ENCODE peak calls at places on chromosomes 3 and 15, in nine cellular contexts. X, G, P, B, A, E, N, V and C are unnamed samples.

GRCh38 chr3:155417119-155417517 is 123.6 kb upstream of the STRIT1 start:
- DNase-seq in E (no peak), N (no peak), P (no peak), A (no peak), G (no peak), B (no peak), X (no peak), V (no peak), C (no peak)

GRCh38 chr3:150142936-150143335 is 172.2 kb upstream of the PFN2 start:
- DNase-seq in G (no peak), N (no peak), A (no peak), X (no peak), V (no peak), P (no peak), B (no peak), E (no peak), C (no peak)

GRCh38 chr3:117603097-117603496 is 893.5 kb downstream of the TUSC7 start:
- DNase-seq in V (no peak), N (no peak), X (no peak), G (peak), B (no peak), A (no peak), P (no peak), E (no peak), C (no peak)

GRCh38 chr15:73575636-73576247 is 57.4 kb downstream of the NPTN start:
- DNase-seq in P (no peak), X (peak), E (no peak), B (no peak), N (no peak), A (no peak), V (no peak), G (no peak), C (no peak)

GRCh38 chr3:13073042-13073906 is at the start of gene IQSEC1:
- DNase-seq in E (no peak), G (no peak), V (peak), P (no peak), X (peak), B (peak), N (no peak), A (peak), C (no peak)

GRCh38 chr15:31327674-31328424 is 1.2 kb downstream of the KLF13 start:
- DNase-seq in A (peak), V (peak), B (peak), G (no peak), P (peak), N (peak), X (peak), E (peak), C (peak)

GRCh38 chr3:115100172-115100571 is 46.9 kb downstream of the ZBTB20 start:
- DNase-seq in A (no peak), E (peak), N (no peak), G (peak), V (no peak), X (peak), B (peak), P (peak), C (peak)

GRCh38 chr3:42655980-42656679 is 2.6 kb downstream of the ZBTB47 start:
- DNase-seq in B (no peak), G (no peak), P (no peak), A (no peak), X (peak), E (peak), V (no peak), N (no peak), C (no peak)

GRCh38 chr15:96767703-96768434 is 437.4 kb downstream of the NR2F2 start:
- DNase-seq in G (no peak), P (no peak), E (peak), V (no peak), B (no peak), A (no peak), X (no peak), N (no peak), C (no peak)

GRCh38 chr15:57146394-57147140 is 228.1 kb downstream of the TCF12 start:
- DNase-seq in G (peak), A (no peak), P (peak), X (peak), B (peak), N (no peak), V (no peak), E (peak), C (peak)

GRCh38 chr15:52020253-52021085 is 1.4 kb downstream of the MAPK6 start:
- DNase-seq in V (no peak), N (no peak), P (no peak), A (no peak), X (peak), E (peak), G (no peak), B (peak), C (no peak)

GRCh38 chr3:177371903-177372302 is 174.6 kb upstream of the TBL1XR1 start:
- DNase-seq in A (no peak), X (no peak), E (no peak), P (no peak), G (no peak), V (no peak), B (no peak), N (no peak), C (no peak)

GRCh38 chr3:52650437-52650836 is 35.3 kb downstream of the PBRM1 start:
- DNase-seq in G (no peak), B (no peak), E (peak), N (no peak), P (no peak), X (peak), A (no peak), V (no peak), C (no peak)

GRCh38 chr3:64642327-64643151 is 45.3 kb downstream of the ADAMTS9 start:
- DNase-seq in X (peak), P (no peak), A (no peak), N (no peak), V (no peak), E (peak), B (no peak), G (no peak), C (no peak)

GRCh38 chr3:38454179-38454883 is 641 bp downstream of the ACVR2B start:
- DNase-seq in A (peak), X (peak), G (no peak), P (no peak), V (peak), N (no peak), B (peak), E (peak), C (peak)

GRCh38 chr3:15295506-15295905 is 36.9 kb downstream of the SH3BP5 start:
- DNase-seq in A (no peak), B (no peak), P (no peak), N (no peak), V (no peak), E (peak), X (peak), G (no peak), C (peak)

GRCh38 chr3:180679178-180680096 is at the start of gene CCDC39:
- DNase-seq in B (peak), X (peak), A (peak), N (peak), G (peak), V (peak), P (peak), E (peak), C (peak)

GRCh38 chr15:31472636-31473383 is 146.2 kb downstream of the KLF13 start:
- DNase-seq in E (peak), N (no peak), G (peak), B (peak), P (no peak), V (peak), X (peak), A (no peak), C (no peak)

GRCh38 chr3:49465269-49466034 is 4.6 kb upstream of the DAG1 start:
- DNase-seq in G (no peak), E (no peak), P (peak), N (no peak), A (no peak), B (no peak), V (no peak), X (no peak), C (no peak)

GRCh38 chr15:71515375-71516186 is 294.8 kb upstream of the NR2E3 start:
- DNase-seq in E (no peak), X (no peak), B (no peak), G (no peak), V (no peak), N (no peak), P (no peak), A (no peak), C (no peak)

GRCh38 chr3:186826316-186826977 is 16.1 kb upstream of the ADIPOQ start:
- DNase-seq in V (no peak), P (no peak), G (no peak), N (no peak), B (no peak), A (no peak), E (no peak), X (peak), C (no peak)

GRCh38 chr3:172560026-172560425 is 36.8 kb upstream of the TNFSF10 start:
- DNase-seq in G (no peak), A (no peak), P (no peak), V (no peak), E (no peak), X (no peak), B (no peak), N (no peak), C (no peak)

GRCh38 chr15:29822100-29822684 is at the start of gene TJP1:
- DNase-seq in B (peak), V (no peak), P (peak), G (no peak), E (peak), X (peak), A (peak), N (peak), C (no peak)

GRCh38 chr3:9108876-9109569 is 140.4 kb downstream of the SRGAP3 start:
- DNase-seq in N (no peak), E (no peak), G (no peak), P (no peak), B (no peak), A (no peak), V (no peak), X (no peak), C (no peak)

GRCh38 chr3:100073555-100074307 is 40.6 kb downstream of the FILIP1L start:
- DNase-seq in B (peak), A (no peak), E (peak), N (no peak), X (peak), P (no peak), G (no peak), V (no peak), C (peak)

GRCh38 chr3:129824926-129825541 is 68.5 kb downstream of the TMCC1 start:
- DNase-seq in X (peak), B (peak), V (peak), N (peak), A (no peak), P (peak), E (peak), G (peak), C (peak)

GRCh38 chr3:188786424-188786823 is 385.3 kb upstream of the TPRG1 start:
- DNase-seq in G (no peak), B (no peak), N (no peak), V (no peak), E (no peak), A (no peak), X (no peak), P (no peak), C (no peak)

GRCh38 chr15:39788800-39789565 is 6.3 kb upstream of the FSIP1 start:
- DNase-seq in A (no peak), B (no peak), V (no peak), X (peak), G (no peak), P (no peak), E (peak), N (no peak), C (no peak)

GRCh38 chr3:45187597-45188210 is 38.4 kb downstream of the TMEM158 start:
- DNase-seq in X (no peak), A (no peak), V (no peak), E (no peak), G (no peak), P (no peak), N (no peak), B (no peak), C (no peak)

GRCh38 chr3:95731753-95732152 is 1082.6 kb upstream of the EPHA6 start:
- DNase-seq in N (no peak), V (no peak), E (no peak), G (no peak), P (no peak), X (no peak), A (no peak), B (no peak), C (no peak)

GRCh38 chr15:60937278-60937677 is 291.8 kb downstream of the RORA start:
- DNase-seq in V (no peak), A (no peak), X (no peak), B (no peak), G (no peak), E (no peak), P (no peak), N (no peak), C (no peak)

GRCh38 chr3:53192608-53193007 is 31.6 kb downstream of the PRKCD start:
- DNase-seq in V (no peak), E (no peak), B (peak), N (no peak), G (peak), A (no peak), P (no peak), X (no peak), C (no peak)

GRCh38 chr3:113264249-113264648 is 52.9 kb downstream of the BOC start:
- DNase-seq in X (no peak), A (no peak), V (no peak), B (no peak), N (no peak), E (no peak), G (no peak), P (no peak), C (no peak)

GRCh38 chr15:88981244-88982215 is 68.4 kb upstream of the MFGE8 start:
- DNase-seq in A (no peak), E (no peak), B (no peak), G (no peak), N (no peak), X (no peak), V (no peak), P (no peak), C (no peak)

GRCh38 chr3:4493931-4494806 is 1.0 kb downstream of the ITPR1 start:
- DNase-seq in B (no peak), X (peak), N (no peak), V (no peak), E (peak), P (no peak), A (no peak), G (no peak), C (peak)

GRCh38 chr15:58546066-58546591 is 114.3 kb downstream of the LIPC start:
- DNase-seq in P (no peak), G (no peak), X (no peak), V (no peak), E (peak), N (no peak), B (no peak), A (no peak), C (no peak)